ENCODE peak calls at places on chromosomes 4 and X, in five cellular contexts. I is fibroblast of pulmonary artery, X is GM23338, H is AG10803, C is transverse colon. O is an unnamed sample.

GRCh38 chr4:54063737-54064316 is 578 bp downstream of the CHIC2 start:
- DNase-seq in I (no peak), X (peak), H (peak), C (peak), O (peak)

GRCh38 chr4:39044364-39044946 is 12.2 kb upstream of the TMEM156 start:
- DNase-seq in I (peak), X (peak), H (peak), C (peak), O (peak)

GRCh38 chr4:118400362-118400761 is 47.6 kb upstream of the PRSS12 start:
- DNase-seq in I (no peak), X (peak), H (no peak), C (no peak), O (no peak)

GRCh38 chr4:2296621-2297601 is 35.0 kb upstream of the MXD4 start:
- DNase-seq in I (no peak), X (no peak), H (no peak), C (no peak), O (no peak)

GRCh38 chrX:130916636-130917422 is 13.8 kb upstream of the ENOX2 start:
- DNase-seq in I (peak), X (peak), H (peak), C (peak), O (peak)

GRCh38 chr4:41339812-41340809 is 83.4 kb downstream of the UCHL1 start:
- DNase-seq in I (peak), X (peak), H (peak), C (no peak), O (no peak)

GRCh38 chr4:88818650-88819470 is 121.2 kb upstream of the NAP1L5 start:
- DNase-seq in I (peak), X (peak), H (peak), C (peak), O (peak)

GRCh38 chrX:24100713-24101112 is 46.0 kb downstream of the EIF2S3 start:
- DNase-seq in I (peak), X (no peak), H (no peak), C (no peak), O (peak)

GRCh38 chr4:41598580-41598979 is 60.6 kb downstream of the LIMCH1 start:
- DNase-seq in I (no peak), X (no peak), H (no peak), C (no peak), O (no peak)

GRCh38 chrX:13495232-13495631 is 74.2 kb upstream of the EGFL6 start:
- DNase-seq in I (no peak), X (no peak), H (no peak), C (peak), O (no peak)

GRCh38 chr4:112316333-112316732 is 19.2 kb downstream of the ALPK1 start:
- DNase-seq in I (no peak), X (no peak), H (no peak), C (no peak), O (no peak)

GRCh38 chrX:136747003-136747986 is 33.4 kb downstream of the ARHGEF6 start:
- DNase-seq in I (no peak), X (no peak), H (no peak), C (no peak), O (no peak)

GRCh38 chr4:38306482-38307071 is 346.4 kb downstream of the PTTG2 start:
- DNase-seq in I (no peak), X (no peak), H (no peak), C (no peak), O (no peak)

GRCh38 chr4:86895692-86896488 is 3.7 kb upstream of the C4orf36 start:
- DNase-seq in I (peak), X (peak), H (peak), C (no peak), O (no peak)

GRCh38 chrX:13689519-13690211 is 737 bp downstream of the RAB9A start:
- DNase-seq in I (no peak), X (peak), H (peak), C (no peak), O (no peak)

GRCh38 chr4:142614621-142615323 is 231.3 kb downstream of the INPP4B start:
- DNase-seq in I (peak), X (no peak), H (peak), C (no peak), O (no peak)

GRCh38 chr4:127622923-127623754 is 9.6 kb upstream of the INTU start:
- DNase-seq in I (no peak), X (peak), H (peak), C (peak), O (no peak)

GRCh38 chr4:100986360-100986868 is 360.9 kb downstream of the PPP3CA start:
- DNase-seq in I (no peak), X (peak), H (no peak), C (no peak), O (peak)

GRCh38 chr4:10611673-10612072 is 72.9 kb downstream of the CLNK start:
- DNase-seq in I (peak), X (no peak), H (peak), C (no peak), O (peak)

GRCh38 chr4:85092943-85093342 is 126.5 kb upstream of the WDFY3 start:
- DNase-seq in I (no peak), X (no peak), H (no peak), C (no peak), O (no peak)

GRCh38 chrX:49958727-49959126 is 36.3 kb downstream of the CLCN5 start:
- DNase-seq in I (no peak), X (no peak), H (no peak), C (no peak), O (no peak)

GRCh38 chr4:69099910-69100309 is 3.6 kb downstream of the UGT2B7 start:
- DNase-seq in I (no peak), X (no peak), H (no peak), C (no peak), O (no peak)

GRCh38 chr4:74630551-74630950 is 163.8 kb downstream of the BTC start:
- DNase-seq in I (no peak), X (no peak), H (no peak), C (no peak), O (no peak)

GRCh38 chr4:85681194-85681803 is 206.3 kb downstream of the ARHGAP24 start:
- DNase-seq in I (peak), X (no peak), H (peak), C (peak), O (no peak)

GRCh38 chrX:154660506-154660905 is 7.1 kb upstream of the CTAG2 start:
- DNase-seq in I (no peak), X (no peak), H (no peak), C (no peak), O (no peak)

GRCh38 chrX:150087612-150088011 is 149.3 kb upstream of the EOLA2 start:
- DNase-seq in I (no peak), X (peak), H (no peak), C (no peak), O (no peak)

GRCh38 chr4:56757821-56758400 is 63.6 kb downstream of the SPINK2 start:
- DNase-seq in I (peak), X (peak), H (peak), C (peak), O (peak)

GRCh38 chrX:37060999-37061398 is 52.8 kb downstream of the FAM47C start:
- DNase-seq in I (peak), X (peak), H (peak), C (no peak), O (peak)

GRCh38 chr4:67522851-67523671 is 22.2 kb downstream of the CENPC start:
- DNase-seq in I (peak), X (no peak), H (no peak), C (no peak), O (no peak)

GRCh38 chr4:104879367-104879766 is 267.3 kb upstream of the TET2 start:
- DNase-seq in I (no peak), X (no peak), H (no peak), C (no peak), O (no peak)

GRCh38 chrX:54230440-54231148 is 47.5 kb upstream of the FAM120C start:
- DNase-seq in I (peak), X (peak), H (peak), C (no peak), O (no peak)

GRCh38 chrX:40248822-40249221 is 151.1 kb upstream of the BCOR start:
- DNase-seq in I (no peak), X (no peak), H (no peak), C (no peak), O (no peak)

GRCh38 chr4:98656443-98656842 is 2.0 kb downstream of the TSPAN5 start:
- DNase-seq in I (no peak), X (no peak), H (no peak), C (no peak), O (no peak)
- H3K4me3 ChIP-seq in I (peak), X (peak), H (peak), C (no peak), O (peak)

DNA sequence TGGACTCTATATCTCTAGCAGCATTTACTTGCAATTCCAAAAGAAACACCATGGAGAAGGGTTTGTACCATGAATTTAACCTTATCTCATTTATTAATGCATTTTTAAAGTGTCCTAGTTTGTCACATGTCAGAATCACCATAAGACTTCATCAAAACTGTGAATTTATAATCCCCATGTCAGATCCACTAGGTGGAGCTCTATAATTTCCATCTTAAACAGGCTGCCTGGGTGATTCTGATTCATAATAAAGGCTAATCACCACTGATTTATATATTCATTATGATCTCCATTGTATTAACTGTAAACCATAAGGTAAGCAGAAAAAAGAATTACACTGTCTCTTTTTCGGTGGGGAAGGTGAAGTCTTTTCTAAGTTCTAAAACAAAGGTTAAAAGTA is 4.0 kb downstream of the TCEAL2 start:
- DNase-seq in I (peak), X (peak), H (peak), C (no peak), O (no peak)
- TF ChIP-seq CTCF in I (peak), X (peak), H (peak), C (no peak), O (peak)

DNA sequence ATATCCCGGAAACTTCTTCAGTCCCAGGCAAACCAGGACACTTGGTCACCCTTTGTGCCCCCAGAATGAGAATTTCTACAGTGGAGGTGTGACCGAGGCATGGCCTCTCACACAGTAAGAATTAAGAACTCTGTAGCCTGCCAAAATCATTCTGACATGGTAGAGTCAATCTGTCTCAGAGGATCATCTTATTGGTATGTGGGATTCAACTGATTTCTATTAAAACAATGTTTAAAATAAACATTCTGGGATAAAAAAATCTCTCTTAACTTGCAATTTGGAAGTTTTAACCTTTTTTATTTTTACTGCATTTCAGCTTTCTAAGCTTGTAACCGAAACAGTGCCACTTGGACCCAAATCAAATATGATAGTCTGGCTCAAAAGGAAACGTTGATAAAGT is 165.4 kb upstream of the LDB2 start:
- DNase-seq in I (no peak), X (no peak), H (peak), C (no peak), O (no peak)
- H3K4me3 ChIP-seq in I (no peak), X (no peak), H (no peak), C (no peak), O (no peak)

GRCh38 chr4:165700855-165701254 is 172.2 kb upstream of the TLL1 start:
- DNase-seq in I (peak), X (peak), H (no peak), C (no peak), O (peak)
- TF ChIP-seq CTCF in I (peak), X (peak), H (no peak), C (no peak), O (peak)

GRCh38 chrX:78886550-78886949 is 58.6 kb upstream of the P2RY10 start:
- DNase-seq in I (peak), X (peak), H (peak), C (no peak), O (no peak)
- H3K4me3 ChIP-seq in I (no peak), X (no peak), H (no peak), C (no peak), O (no peak)

GRCh38 chrX:94524867-94525266 is 850.9 kb downstream of the FAM133A start:
- DNase-seq in I (no peak), X (peak), H (no peak), C (no peak), O (peak)
- TF ChIP-seq CTCF in I (no peak), X (peak), H (no peak), C (no peak), O (no peak)

DNA sequence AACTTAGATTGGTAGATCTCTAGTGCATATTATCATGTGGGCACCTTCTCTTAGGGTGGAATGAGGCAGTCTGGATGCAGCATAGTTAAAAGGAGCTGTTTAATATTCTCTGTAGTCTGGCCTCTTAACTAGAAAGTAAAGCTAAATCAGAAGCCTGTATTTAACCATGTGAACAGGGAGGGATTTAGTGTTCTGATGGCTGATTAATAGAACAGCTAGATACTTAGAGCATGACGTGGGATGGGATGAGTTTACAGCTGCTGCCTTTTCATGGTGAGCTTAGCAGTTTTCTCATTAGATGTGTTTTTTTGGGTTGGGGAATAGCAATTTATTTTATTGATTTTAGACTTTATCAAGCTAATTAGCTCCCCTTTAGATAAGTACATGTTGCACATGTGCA is 34.0 kb downstream of the YIPF6 start:
- DNase-seq in I (no peak), X (no peak), H (peak), C (no peak), O (no peak)
- H3K4me3 ChIP-seq in I (no peak), X (no peak), H (no peak), C (no peak), O (no peak)

GRCh38 chrX:153412746-153413720 is 1.8 kb downstream of the ZFP92 start:
- DNase-seq in I (no peak), X (no peak), H (no peak), C (no peak), O (no peak)
- TF ChIP-seq CTCF in I (no peak), X (peak), H (no peak), C (no peak), O (no peak)

O was measured in Caco-2.